ENCODE peak calls at places on chromosomes 7 and 10, in ten cellular contexts. B, X, Y, L, U, I, E, F, A and P are unnamed samples.

GRCh38 chr7:85392789-85393188 is 205.9 kb upstream of the SEMA3D start:
- DNase-seq in B (no peak), X (no peak), Y (no peak), L (no peak), U (no peak), I (no peak), E (no peak), F (no peak), A (no peak), P (no peak)

GRCh38 chr7:101237206-101238067 is at the start of gene CLDN15:
- DNase-seq in B (no peak), X (no peak), Y (no peak), L (peak), U (no peak), I (peak), E (no peak), F (no peak), A (no peak), P (no peak)

GRCh38 chr10:16519250-16519907 is 2.3 kb downstream of the C1QL3 start:
- DNase-seq in B (no peak), X (peak), Y (no peak), L (no peak), U (no peak), I (no peak), E (no peak), F (no peak), A (no peak), P (no peak)

GRCh38 chr10:96791902-96792301 is 40.2 kb upstream of the LCOR start:
- DNase-seq in B (no peak), X (no peak), Y (no peak), L (no peak), U (no peak), I (no peak), E (no peak), F (no peak), A (no peak), P (no peak)

GRCh38 chr7:139495726-139496125 is 12.3 kb upstream of the KLRG2 start:
- DNase-seq in B (no peak), X (no peak), Y (no peak), L (no peak), U (no peak), I (no peak), E (no peak), F (no peak), A (no peak), P (no peak)

GRCh38 chr10:30973737-30974136 is 57.9 kb downstream of the ZNF438 start:
- DNase-seq in B (no peak), X (no peak), Y (no peak), L (no peak), U (no peak), I (no peak), E (no peak), F (no peak), A (no peak), P (no peak)

GRCh38 chr10:98394855-98395440 is 20.0 kb downstream of the PYROXD2 start:
- DNase-seq in B (no peak), X (no peak), Y (no peak), L (peak), U (no peak), I (no peak), E (no peak), F (no peak), A (no peak), P (no peak)

GRCh38 chr7:135845415-135846075 is 96.9 kb upstream of the FAM180A start:
- DNase-seq in B (no peak), X (no peak), Y (no peak), L (peak), U (no peak), I (no peak), E (no peak), F (no peak), A (no peak), P (no peak)

GRCh38 chr7:42573904-42574692 is 337.1 kb upstream of the GLI3 start:
- DNase-seq in B (no peak), X (no peak), Y (peak), L (peak), U (no peak), I (no peak), E (no peak), F (no peak), A (no peak), P (no peak)

GRCh38 chr7:1260236-1260635 is 27.6 kb downstream of the UNCX start:
- DNase-seq in B (no peak), X (no peak), Y (no peak), L (no peak), U (no peak), I (no peak), E (no peak), F (no peak), A (no peak), P (no peak)

GRCh38 chr10:113015201-113015600 is 65.2 kb downstream of the TCF7L2 start:
- DNase-seq in B (no peak), X (no peak), Y (no peak), L (no peak), U (no peak), I (no peak), E (no peak), F (no peak), A (no peak), P (no peak)

GRCh38 chr10:122029503-122030199 is 40.7 kb downstream of the TACC2 start:
- DNase-seq in B (no peak), X (no peak), Y (no peak), L (peak), U (peak), I (no peak), E (no peak), F (no peak), A (no peak), P (no peak)

GRCh38 chr10:119455609-119456434 is 86.7 kb downstream of the RGS10 start:
- DNase-seq in B (no peak), X (peak), Y (no peak), L (no peak), U (no peak), I (no peak), E (no peak), F (no peak), A (no peak), P (no peak)

GRCh38 chr10:31121797-31122586 is 90.3 kb upstream of the ZNF438 start:
- DNase-seq in B (no peak), X (no peak), Y (no peak), L (peak), U (no peak), I (no peak), E (no peak), F (no peak), A (no peak), P (peak)

GRCh38 chr7:135704698-135705097 is 23.3 kb downstream of the SLC13A4 start:
- DNase-seq in B (no peak), X (no peak), Y (no peak), L (no peak), U (no peak), I (peak), E (no peak), F (no peak), A (no peak), P (no peak)

GRCh38 chr7:2014391-2015241 is 218.1 kb downstream of the MAD1L1 start:
- DNase-seq in B (no peak), X (no peak), Y (no peak), L (no peak), U (no peak), I (no peak), E (no peak), F (no peak), A (no peak), P (no peak)

GRCh38 chr10:18140957-18141888 is 999 bp downstream of the CACNB2 start:
- DNase-seq in B (no peak), X (peak), Y (peak), L (no peak), U (no peak), I (no peak), E (no peak), F (no peak), A (no peak), P (no peak)

GRCh38 chr7:73909051-73909941 is 48.3 kb downstream of the TMEM270 start:
- DNase-seq in B (no peak), X (no peak), Y (no peak), L (no peak), U (no peak), I (no peak), E (no peak), F (no peak), A (no peak), P (no peak)

GRCh38 chr10:30639946-30640786 is 10.6 kb upstream of the LYZL2 start:
- DNase-seq in B (no peak), X (peak), Y (peak), L (peak), U (peak), I (peak), E (peak), F (peak), A (peak), P (peak)

GRCh38 chr10:1284076-1284475 is 227.9 kb downstream of the WDR37 start:
- DNase-seq in B (no peak), X (no peak), Y (no peak), L (no peak), U (no peak), I (no peak), E (no peak), F (no peak), A (no peak), P (no peak)

GRCh38 chr10:132637477-132638129 is 100.0 kb downstream of the INPP5A start:
- DNase-seq in B (no peak), X (peak), Y (peak), L (peak), U (peak), I (peak), E (peak), F (peak), A (no peak), P (peak)

GRCh38 chr10:75616076-75616475 is 184.7 kb downstream of the LRMDA start:
- DNase-seq in B (no peak), X (no peak), Y (no peak), L (no peak), U (no peak), I (no peak), E (no peak), F (no peak), A (no peak), P (no peak)

GRCh38 chr7:36228039-36228438 is 75.0 kb downstream of the EEPD1 start:
- DNase-seq in B (no peak), X (no peak), Y (no peak), L (peak), U (peak), I (no peak), E (no peak), F (no peak), A (no peak), P (no peak)

GRCh38 chr7:1229956-1230355 is 2.7 kb upstream of the UNCX start:
- DNase-seq in B (no peak), X (no peak), Y (no peak), L (no peak), U (no peak), I (no peak), E (no peak), F (no peak), A (no peak), P (no peak)

GRCh38 chr10:102714621-102715455 is at the start of gene SFXN2:
- DNase-seq in B (no peak), X (peak), Y (peak), L (no peak), U (no peak), I (no peak), E (no peak), F (no peak), A (no peak), P (no peak)

GRCh38 chr10:44517635-44518034 is 132.7 kb upstream of the CXCL12 start:
- DNase-seq in B (no peak), X (no peak), Y (peak), L (no peak), U (no peak), I (no peak), E (peak), F (no peak), A (no peak), P (no peak)

GRCh38 chr7:109456116-109456515 is 886.4 kb downstream of the DNAJB9 start:
- DNase-seq in B (no peak), X (no peak), Y (no peak), L (no peak), U (no peak), I (no peak), E (no peak), F (no peak), A (no peak), P (no peak)

GRCh38 chr10:19231034-19231433 is 182.4 kb downstream of the MALRD1 start:
- DNase-seq in B (no peak), X (no peak), Y (no peak), L (no peak), U (no peak), I (no peak), E (no peak), F (no peak), A (no peak), P (no peak)

GRCh38 chr7:25221009-25221408 is 7.3 kb downstream of the NPVF start:
- DNase-seq in B (no peak), X (no peak), Y (no peak), L (no peak), U (no peak), I (no peak), E (no peak), F (no peak), A (no peak), P (no peak)

GRCh38 chr7:25216837-25217236 is 11.4 kb downstream of the NPVF start:
- DNase-seq in B (no peak), X (peak), Y (peak), L (peak), U (peak), I (no peak), E (peak), F (peak), A (peak), P (peak)

GRCh38 chr7:25215694-25216335 is 12.5 kb downstream of the NPVF start:
- DNase-seq in B (no peak), X (no peak), Y (no peak), L (no peak), U (no peak), I (no peak), E (no peak), F (no peak), A (no peak), P (no peak)
- TF ChIP-seq CTCF in B (no peak), X (peak), Y (peak), L (no peak), U (no peak), I (peak), E (peak), F (no peak), A (no peak), P (no peak)

GRCh38 chr7:37491919-37492694 is 43.4 kb upstream of the ELMO1 start:
- DNase-seq in B (peak), X (no peak), Y (no peak), L (no peak), U (no peak), I (no peak), E (no peak), F (no peak), A (no peak), P (no peak)
- TF ChIP-seq CTCF in B (peak), X (peak), Y (no peak), L (no peak), U (no peak), I (no peak), E (peak), F (no peak), A (no peak), P (peak)

DNA sequence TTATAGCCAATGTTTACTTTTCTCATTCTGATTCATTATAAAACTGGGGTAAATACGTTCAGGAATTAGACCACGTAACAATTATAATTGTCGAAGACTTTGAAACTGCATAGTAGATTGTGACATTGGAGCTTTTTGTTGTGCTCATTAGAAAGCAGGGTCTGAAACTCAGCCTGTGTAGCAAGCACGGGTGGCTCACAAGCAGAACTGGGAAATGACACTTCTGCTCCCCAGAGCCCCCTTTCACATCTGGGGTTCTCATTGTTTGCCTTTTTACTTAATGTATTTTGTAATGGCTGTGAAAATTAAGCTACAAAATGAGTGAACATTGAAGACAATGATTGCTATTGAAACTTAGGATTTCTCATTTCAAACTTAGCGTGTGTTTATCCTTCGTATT is 72.9 kb downstream of the CDHR3 start:
- DNase-seq in B (no peak), X (no peak), Y (no peak), L (no peak), U (no peak), I (no peak), E (no peak), F (no peak), A (no peak), P (no peak)
- TF ChIP-seq CTCF in B (no peak), X (no peak), Y (no peak), L (no peak), U (no peak), I (no peak), E (no peak), F (no peak), A (no peak), P (no peak)

GRCh38 chr7:50068026-50068425 is 25.0 kb downstream of the ZPBP start:
- DNase-seq in B (no peak), X (no peak), Y (peak), L (peak), U (peak), I (no peak), E (peak), F (peak), A (peak), P (no peak)
- TF ChIP-seq CTCF in B (peak), X (no peak), Y (peak), L (peak), U (no peak), I (no peak), E (peak), F (peak), A (peak), P (peak)

GRCh38 chr7:72334066-72334465 is 78.1 kb downstream of the CALN1 start:
- DNase-seq in B (no peak), X (peak), Y (no peak), L (no peak), U (no peak), I (no peak), E (no peak), F (no peak), A (no peak), P (no peak)
- TF ChIP-seq CTCF in B (no peak), X (no peak), Y (peak), L (no peak), U (no peak), I (no peak), E (peak), F (no peak), A (no peak), P (peak)

GRCh38 chr7:106050002-106050742 is 61.9 kb downstream of the SYPL1 start:
- DNase-seq in B (no peak), X (no peak), Y (peak), L (peak), U (peak), I (peak), E (no peak), F (peak), A (no peak), P (peak)
- TF ChIP-seq CTCF in B (no peak), X (no peak), Y (peak), L (peak), U (peak), I (peak), E (peak), F (peak), A (no peak), P (peak)

DNA sequence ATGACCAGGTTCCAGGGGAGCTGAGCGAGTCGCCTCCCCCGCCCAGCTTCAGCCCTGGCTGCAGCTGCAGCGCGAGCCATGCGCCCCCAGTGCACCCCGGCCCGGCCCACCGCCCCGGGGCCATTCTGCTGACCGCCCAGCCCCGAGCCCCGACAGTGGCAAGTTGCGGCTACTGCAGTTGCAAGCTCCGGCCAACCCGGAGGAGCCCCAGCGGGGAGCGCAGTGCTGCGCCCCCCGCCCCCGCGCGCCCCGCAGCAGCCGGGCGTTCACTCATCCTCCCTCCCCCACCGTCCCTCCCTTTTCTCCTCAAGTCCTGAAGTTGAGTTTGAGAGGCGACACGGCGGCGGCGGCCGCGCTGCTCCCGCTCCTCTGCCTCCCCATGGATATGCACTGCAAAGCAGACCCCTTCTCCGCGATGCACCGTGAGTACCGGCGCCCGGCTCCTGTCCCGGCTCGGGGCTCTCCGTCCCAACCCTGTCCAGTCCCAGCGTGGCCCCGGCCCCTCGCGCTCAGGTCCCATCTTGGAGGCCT is 565 bp downstream of the PAX2 start:
- DNase-seq in B (no peak), X (no peak), Y (no peak), L (no peak), U (no peak), I (no peak), E (no peak), F (no peak), A (no peak), P (no peak)
- TF ChIP-seq CTCF in B (no peak), X (no peak), Y (no peak), L (no peak), U (no peak), I (no peak), E (no peak), F (no peak), A (no peak), P (no peak)

DNA sequence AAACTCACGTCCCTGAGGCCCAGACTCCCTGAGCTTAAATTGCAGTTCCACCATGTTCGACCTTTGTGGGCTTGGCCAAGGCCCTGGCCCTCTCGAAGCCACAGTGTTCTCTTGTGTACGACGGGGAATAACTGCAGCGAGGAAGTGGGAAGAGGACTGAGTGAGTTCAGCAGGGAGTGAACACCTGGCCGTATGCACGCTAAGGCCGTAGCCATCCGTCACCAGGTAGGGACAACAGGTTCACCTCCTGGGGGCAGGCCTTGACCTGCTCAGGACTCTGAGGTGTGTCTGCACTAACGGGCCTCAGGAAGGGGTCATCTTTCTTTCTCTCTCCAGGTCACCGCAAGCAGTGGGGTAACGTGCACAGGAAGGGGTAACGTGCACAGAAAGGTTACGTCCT is 67.2 kb upstream of the CTBP2 start:
- DNase-seq in B (no peak), X (no peak), Y (no peak), L (no peak), U (no peak), I (no peak), E (no peak), F (no peak), A (no peak), P (no peak)
- TF ChIP-seq CTCF in B (no peak), X (no peak), Y (no peak), L (no peak), U (no peak), I (no peak), E (no peak), F (no peak), A (no peak), P (no peak)